ENCODE peak calls at places on chromosomes 3 and 15, in five cellular contexts. One of them, this sample, is unnamed.

GRCh38 chr3:58358808-58359207 is 26.1 kb downstream of the PXK start:
- DNase-seq in stomach: no peak
- DNase-seq in heart left ventricle: no peak
- DNase-seq in adrenal gland: no peak
- DNase-seq in pancreas: no peak
- DNase-seq in this sample: no peak

GRCh38 chr3:136836511-136837156 is 17.7 kb downstream of the SLC35G2 start:
- DNase-seq in adrenal gland: no peak
- DNase-seq in stomach: no peak
- DNase-seq in pancreas: no peak
- DNase-seq in heart left ventricle: no peak
- DNase-seq in this sample: no peak

GRCh38 chr15:67415186-67415585 is 105.7 kb upstream of the C15orf61 start:
- DNase-seq in stomach: no peak
- DNase-seq in adrenal gland: no peak
- DNase-seq in heart left ventricle: no peak
- DNase-seq in pancreas: no peak
- DNase-seq in this sample: no peak

GRCh38 chr3:23019596-23020300 is 183.4 kb upstream of the UBE2E2 start:
- DNase-seq in adrenal gland: no peak
- DNase-seq in heart left ventricle: peak; percentile 34
- DNase-seq in pancreas: no peak
- DNase-seq in stomach: no peak
- DNase-seq in this sample: no peak

GRCh38 chr3:42509111-42509510 is 6.7 kb downstream of the VIPR1 start:
- DNase-seq in adrenal gland: no peak
- DNase-seq in pancreas: no peak
- DNase-seq in heart left ventricle: no peak
- DNase-seq in stomach: no peak
- DNase-seq in this sample: no peak

GRCh38 chr15:82014989-82015388 is 30.8 kb downstream of the MEX3B start:
- DNase-seq in heart left ventricle: no peak
- DNase-seq in pancreas: no peak
- DNase-seq in adrenal gland: no peak
- DNase-seq in stomach: no peak
- DNase-seq in this sample: no peak

GRCh38 chr3:156583469-156583868 is 28.6 kb upstream of the SSR3 start:
- DNase-seq in stomach: no peak
- DNase-seq in heart left ventricle: no peak
- DNase-seq in adrenal gland: no peak
- DNase-seq in pancreas: no peak
- DNase-seq in this sample: no peak

GRCh38 chr3:58659051-58659675 is 7.4 kb downstream of the FAM3D start:
- DNase-seq in stomach: peak; percentile 75
- DNase-seq in heart left ventricle: no peak
- DNase-seq in pancreas: no peak
- DNase-seq in adrenal gland: no peak
- DNase-seq in this sample: peak; percentile 48

GRCh38 chr3:42421818-42422796 is 11.7 kb upstream of the LYZL4 start:
- DNase-seq in heart left ventricle: no peak
- DNase-seq in stomach: peak; percentile 47
- DNase-seq in adrenal gland: no peak
- DNase-seq in pancreas: no peak
- DNase-seq in this sample: no peak

GRCh38 chr3:64863811-64864210 is 176.0 kb upstream of the ADAMTS9 start:
- DNase-seq in pancreas: no peak
- DNase-seq in adrenal gland: no peak
- DNase-seq in stomach: no peak
- DNase-seq in heart left ventricle: no peak
- DNase-seq in this sample: no peak

GRCh38 chr15:80804970-80805495 is 25.9 kb downstream of the CEMIP start:
- DNase-seq in stomach: no peak
- DNase-seq in adrenal gland: no peak
- DNase-seq in heart left ventricle: no peak
- DNase-seq in pancreas: no peak
- DNase-seq in this sample: no peak

GRCh38 chr3:120469440-120470415 is 18.9 kb upstream of the FSTL1 start:
- DNase-seq in heart left ventricle: peak; percentile 43
- DNase-seq in stomach: no peak
- DNase-seq in pancreas: no peak
- DNase-seq in adrenal gland: no peak
- DNase-seq in this sample: no peak

GRCh38 chr15:62653122-62653521 is 389.4 kb upstream of the TPM1 start:
- DNase-seq in pancreas: no peak
- DNase-seq in adrenal gland: no peak
- DNase-seq in heart left ventricle: no peak
- DNase-seq in stomach: no peak
- DNase-seq in this sample: no peak

GRCh38 chr15:62644874-62645755 is 397.4 kb upstream of the TPM1 start:
- DNase-seq in heart left ventricle: no peak
- DNase-seq in adrenal gland: no peak
- DNase-seq in stomach: no peak
- DNase-seq in pancreas: no peak
- DNase-seq in this sample: no peak

GRCh38 chr15:62647195-62647865 is 395.2 kb upstream of the TPM1 start:
- DNase-seq in adrenal gland: peak; percentile 70
- DNase-seq in stomach: peak; percentile 55
- DNase-seq in pancreas: no peak
- DNase-seq in heart left ventricle: peak; percentile 43
- DNase-seq in this sample: no peak

GRCh38 chr15:62649793-62650420 is 392.6 kb upstream of the TPM1 start:
- DNase-seq in stomach: no peak
- DNase-seq in pancreas: no peak
- DNase-seq in heart left ventricle: peak; percentile 56
- DNase-seq in adrenal gland: no peak
- DNase-seq in this sample: no peak

DNA sequence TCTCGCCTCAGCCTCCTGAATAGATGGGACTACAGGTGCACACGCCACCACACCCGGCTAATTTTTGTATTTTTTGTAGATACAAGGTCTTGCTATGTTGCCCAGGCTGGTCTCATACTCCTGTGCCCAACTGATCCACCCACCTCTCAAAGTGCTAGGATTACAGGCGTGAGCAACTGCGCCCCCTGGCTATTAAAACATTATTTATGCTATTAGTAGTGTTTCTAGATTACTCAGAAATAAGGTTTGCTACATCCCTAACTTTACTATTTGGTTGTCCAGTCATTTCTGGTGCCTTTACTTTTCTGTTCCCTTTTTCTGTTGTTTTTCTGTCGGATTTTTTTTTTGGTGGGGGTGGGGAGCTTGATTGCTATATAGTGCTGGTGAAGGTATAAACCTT is 393.6 kb upstream of the TPM1 start:
- DNase-seq in stomach: no peak
- DNase-seq in heart left ventricle: peak; percentile 46
- DNase-seq in pancreas: no peak
- DNase-seq in adrenal gland: no peak
- DNase-seq in this sample: no peak
- TF ChIP-seq CTCF in stomach: peak; percentile 42
- TF ChIP-seq CTCF in heart left ventricle: peak; percentile 40
- TF ChIP-seq CTCF in pancreas: no peak
- TF ChIP-seq CTCF in adrenal gland: no peak
- TF ChIP-seq CTCF in this sample: no peak

DNA sequence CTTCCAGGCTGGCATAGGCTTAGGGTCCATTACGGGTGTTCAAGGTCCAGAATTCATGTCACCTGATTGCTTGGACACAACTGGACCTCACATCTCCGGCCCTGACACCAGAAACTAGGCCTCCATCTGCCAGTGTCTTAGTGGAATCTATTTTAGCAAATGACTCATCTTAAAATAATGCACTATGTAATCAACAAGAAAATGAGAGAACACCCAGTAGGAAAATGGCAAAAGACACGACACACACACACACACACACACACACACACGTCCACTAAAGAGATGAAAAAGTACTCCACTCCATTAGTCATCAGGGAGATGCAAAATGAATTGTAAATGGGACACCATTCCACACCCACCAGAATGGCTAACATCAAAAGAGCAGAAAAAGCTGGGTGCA is 11.2 kb downstream of the APBA2 start:
- DNase-seq in pancreas: no peak
- DNase-seq in adrenal gland: no peak
- DNase-seq in stomach: no peak
- DNase-seq in heart left ventricle: no peak
- DNase-seq in this sample: no peak
- H3K27me3 ChIP-seq in pancreas: no peaks in the 10 kb centered on the region
- H3K27me3 ChIP-seq in adrenal gland: no peaks in the 10 kb centered on the region
- H3K27me3 ChIP-seq in stomach: no peaks in the 10 kb centered on the region
- H3K27me3 ChIP-seq in heart left ventricle: no peaks in the 10 kb centered on the region
- H3K27me3 ChIP-seq in this sample: no peaks in the 10 kb centered on the region

GRCh38 chr3:187998611-187999010 is 155.3 kb upstream of the LPP start:
- DNase-seq in heart left ventricle: no peak
- DNase-seq in adrenal gland: no peak
- DNase-seq in stomach: no peak
- DNase-seq in pancreas: no peak
- DNase-seq in this sample: no peak

GRCh38 chr3:187994221-187995085 is 159.5 kb upstream of the LPP start:
- DNase-seq in pancreas: no peak
- DNase-seq in stomach: no peak
- DNase-seq in adrenal gland: no peak
- DNase-seq in heart left ventricle: no peak
- DNase-seq in this sample: no peak

GRCh38 chr3:187997490-187997889 is 156.5 kb upstream of the LPP start:
- DNase-seq in heart left ventricle: no peak
- DNase-seq in stomach: no peak
- DNase-seq in pancreas: no peak
- DNase-seq in adrenal gland: no peak
- DNase-seq in this sample: no peak

GRCh38 chr3:187997946-187998561 is 155.9 kb upstream of the LPP start:
- DNase-seq in stomach: no peak
- DNase-seq in heart left ventricle: no peak
- DNase-seq in adrenal gland: no peak
- DNase-seq in pancreas: no peak
- DNase-seq in this sample: no peak

DNA sequence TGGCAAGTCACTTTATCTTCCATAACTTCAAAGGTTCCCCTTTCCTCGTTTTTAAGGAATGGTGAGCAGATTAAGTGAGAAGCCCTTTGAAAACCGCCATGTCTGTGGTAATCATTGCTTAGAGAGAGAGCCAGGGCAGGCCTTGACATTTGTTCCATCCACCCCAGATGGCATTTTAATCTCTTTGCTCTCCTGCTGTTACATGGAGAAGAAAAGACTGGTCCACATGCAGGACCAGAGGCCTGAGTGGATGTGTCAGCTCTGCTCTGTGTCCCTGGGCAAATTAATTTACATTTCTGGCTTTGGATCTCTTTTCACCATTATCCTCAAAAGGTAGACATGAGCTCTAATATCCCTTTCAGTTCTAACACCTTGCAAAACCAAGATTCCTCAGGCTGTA is 157.3 kb upstream of the LPP start:
- DNase-seq in stomach: no peak
- DNase-seq in adrenal gland: no peak
- DNase-seq in heart left ventricle: no peak
- DNase-seq in pancreas: no peak
- DNase-seq in this sample: no peak
- H3K4me1 ChIP-seq in stomach: no peaks in the 10 kb centered on the region
- H3K4me1 ChIP-seq in adrenal gland: no peaks in the 10 kb centered on the region
- H3K4me1 ChIP-seq in heart left ventricle: no peaks in the 10 kb centered on the region
- H3K4me1 ChIP-seq in pancreas: peaks cover 17% of the 10 kb centered on the region
- H3K4me1 ChIP-seq in this sample: peaks cover 11% of the 10 kb centered on the region

GRCh38 chr15:86139828-86140227 is 60.2 kb downstream of the AGBL1 start:
- DNase-seq in adrenal gland: no peak
- DNase-seq in heart left ventricle: no peak
- DNase-seq in stomach: no peak
- DNase-seq in pancreas: no peak
- DNase-seq in this sample: no peak
- TF ChIP-seq CTCF in adrenal gland: no peak
- TF ChIP-seq CTCF in heart left ventricle: no peak
- TF ChIP-seq CTCF in stomach: no peak
- TF ChIP-seq CTCF in pancreas: no peak
- TF ChIP-seq CTCF in this sample: no peak

DNA sequence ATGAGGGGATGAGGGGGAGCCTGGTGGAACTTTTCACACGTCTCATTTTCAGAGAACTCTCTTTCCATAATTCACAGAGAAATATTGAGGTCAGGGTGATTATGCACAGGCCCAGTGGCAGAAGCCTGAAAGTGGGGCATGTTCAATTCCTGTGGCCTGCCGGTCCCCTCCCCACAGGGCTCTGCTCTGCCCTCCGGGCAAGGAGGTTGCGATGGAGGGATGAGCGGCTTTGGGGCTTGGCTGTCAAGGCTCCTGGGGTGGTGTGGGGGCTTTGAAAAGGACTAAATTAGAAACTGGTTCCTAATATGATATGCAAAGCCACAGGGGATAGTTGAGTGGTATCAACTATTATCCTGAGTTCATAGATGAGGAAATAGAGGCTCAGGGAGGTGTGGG is 9.2 kb upstream of the KY start:
- DNase-seq in stomach: no peak
- DNase-seq in adrenal gland: no peak
- DNase-seq in heart left ventricle: no peak
- DNase-seq in pancreas: no peak
- DNase-seq in this sample: no peak
- H3K27me3 ChIP-seq in stomach: no peaks in the 10 kb centered on the region
- H3K27me3 ChIP-seq in adrenal gland: no peaks in the 10 kb centered on the region
- H3K27me3 ChIP-seq in heart left ventricle: no peaks in the 10 kb centered on the region
- H3K27me3 ChIP-seq in pancreas: no peaks in the 10 kb centered on the region
- H3K27me3 ChIP-seq in this sample: no peaks in the 10 kb centered on the region

GRCh38 chr15:22795206-22796063 is 9.0 kb downstream of the NIPA1 start:
- DNase-seq in stomach: no peak
- DNase-seq in adrenal gland: no peak
- DNase-seq in pancreas: no peak
- DNase-seq in heart left ventricle: no peak
- DNase-seq in this sample: no peak
- H3K4me1 ChIP-seq in stomach: no peaks in the 10 kb centered on the region
- H3K4me1 ChIP-seq in adrenal gland: no peaks in the 10 kb centered on the region
- H3K4me1 ChIP-seq in pancreas: no peaks in the 10 kb centered on the region
- H3K4me1 ChIP-seq in heart left ventricle: no peaks in the 10 kb centered on the region
- H3K4me1 ChIP-seq in this sample: no peaks in the 10 kb centered on the region

This sample was measured in Peyer's patch.